ENCODE peak calls at places on chromosome 7, in four cellular contexts. S is A549, I is astrocyte, R is AG04450. D is an unnamed sample.

GRCh38 chr7:32093415-32094408 is 23.5 kb upstream of the PDE1C start:
- DNase-seq in S (peak), I (peak), R (peak), D (peak)

GRCh38 chr7:44755698-44756627 is 7.3 kb downstream of the ZMIZ2 start:
- DNase-seq in S (no peak), I (no peak), R (no peak), D (no peak)

GRCh38 chr7:99170065-99170729 is 26.3 kb upstream of the SMURF1 start:
- DNase-seq in S (no peak), I (no peak), R (no peak), D (no peak)

GRCh38 chr7:27175626-27176342 is 1.7 kb upstream of the HOXA10 start:
- DNase-seq in S (no peak), I (no peak), R (no peak), D (no peak)

GRCh38 chr7:33554046-33554445 is 351.3 kb upstream of the BMPER start:
- DNase-seq in S (no peak), I (peak), R (no peak), D (peak)

GRCh38 chr7:153522261-153522660 is 529.9 kb upstream of the DPP6 start:
- DNase-seq in S (no peak), I (no peak), R (no peak), D (no peak)

GRCh38 chr7:79923953-79924352 is 210.7 kb upstream of the GNAI1 start:
- DNase-seq in S (no peak), I (no peak), R (no peak), D (peak)

GRCh38 chr7:90931996-90932912 is 332.0 kb upstream of the FZD1 start:
- DNase-seq in S (no peak), I (no peak), R (no peak), D (no peak)

GRCh38 chr7:1853619-1854520 is 183.8 kb downstream of the ELFN1 start:
- DNase-seq in S (no peak), I (no peak), R (no peak), D (no peak)

GRCh38 chr7:42456267-42456666 is 219.3 kb upstream of the GLI3 start:
- DNase-seq in S (no peak), I (no peak), R (no peak), D (no peak)

GRCh38 chr7:17963281-17963680 is 23.0 kb upstream of the SNX13 start:
- DNase-seq in S (no peak), I (no peak), R (peak), D (peak)

GRCh38 chr7:99224263-99224947 is 16.5 kb upstream of the KPNA7 start:
- DNase-seq in S (peak), I (peak), R (no peak), D (peak)

GRCh38 chr7:45065031-45065995 is 23.5 kb downstream of the NACAD start:
- DNase-seq in S (no peak), I (no peak), R (no peak), D (no peak)

GRCh38 chr7:92042056-92042737 is 92.1 kb downstream of the CYP51A1 start:
- DNase-seq in S (peak), I (no peak), R (no peak), D (no peak)

GRCh38 chr7:1758417-1758858 is 88.4 kb downstream of the ELFN1 start:
- DNase-seq in S (peak), I (no peak), R (no peak), D (peak)

GRCh38 chr7:82266081-82266480 is 177.5 kb downstream of the CACNA2D1 start:
- DNase-seq in S (no peak), I (no peak), R (no peak), D (no peak)

GRCh38 chr7:43631559-43631958 is 48.7 kb downstream of the STK17A start:
- DNase-seq in S (no peak), I (no peak), R (no peak), D (no peak)

GRCh38 chr7:84629640-84630318 is 435.2 kb upstream of the SEMA3A start:
- DNase-seq in S (no peak), I (no peak), R (no peak), D (no peak)

GRCh38 chr7:30148951-30149459 is 14.2 kb downstream of the MTURN start:
- DNase-seq in S (no peak), I (no peak), R (no peak), D (no peak)

GRCh38 chr7:84823530-84823929 is 363.3 kb downstream of the SEMA3D start:
- DNase-seq in S (no peak), I (no peak), R (no peak), D (no peak)

GRCh38 chr7:6015917-6016652 is 7.0 kb downstream of the AIMP2 start:
- DNase-seq in S (no peak), I (peak), R (peak), D (peak)

GRCh38 chr7:50307368-50308012 is 3.0 kb downstream of the IKZF1 start:
- DNase-seq in S (no peak), I (no peak), R (no peak), D (no peak)

GRCh38 chr7:144818516-144818915 is 17.3 kb downstream of the TPK1 start:
- DNase-seq in S (no peak), I (no peak), R (no peak), D (peak)

GRCh38 chr7:83876593-83876992 is 227.7 kb upstream of the SEMA3E start:
- DNase-seq in S (no peak), I (peak), R (no peak), D (peak)

GRCh38 chr7:27976531-27976930 is 204.1 kb downstream of the JAZF1 start:
- DNase-seq in S (no peak), I (no peak), R (no peak), D (no peak)

GRCh38 chr7:119436882-119437281 is 836.1 kb upstream of the KCND2 start:
- DNase-seq in S (no peak), I (no peak), R (no peak), D (no peak)

GRCh38 chr7:22565315-22565811 is 65.4 kb upstream of the STEAP1B start:
- DNase-seq in S (no peak), I (peak), R (no peak), D (peak)

GRCh38 chr7:108430664-108431063 is 25.6 kb downstream of the NRCAM start:
- DNase-seq in S (no peak), I (no peak), R (no peak), D (no peak)

GRCh38 chr7:97971990-97972943 is 17.7 kb downstream of the OCM2 start:
- DNase-seq in S (peak), I (peak), R (peak), D (peak)

GRCh38 chr7:116495737-116496136 is 3.8 kb upstream of the CAV2 start:
- DNase-seq in S (peak), I (no peak), R (no peak), D (peak)

GRCh38 chr7:82327898-82328297 is 115.7 kb downstream of the CACNA2D1 start:
- DNase-seq in S (no peak), I (no peak), R (no peak), D (no peak)

GRCh38 chr7:123415625-123416024 is 118.8 kb downstream of the IQUB start:
- DNase-seq in S (no peak), I (no peak), R (no peak), D (no peak)

GRCh38 chr7:86926732-86927131 is 132.7 kb downstream of the ELAPOR2 start:
- DNase-seq in S (peak), I (peak), R (no peak), D (peak)

GRCh38 chr7:42980514-42980913 is 48.3 kb downstream of the MRPL32 start:
- DNase-seq in S (no peak), I (no peak), R (no peak), D (no peak)

GRCh38 chr7:95611224-95611623 is 14.9 kb upstream of the PDK4 start:
- DNase-seq in S (no peak), I (no peak), R (no peak), D (no peak)

GRCh38 chr7:95608344-95609173 is 12.2 kb upstream of the PDK4 start:
- DNase-seq in S (peak), I (peak), R (peak), D (peak)

GRCh38 chr7:95609277-95609971 is 13.1 kb upstream of the PDK4 start:
- DNase-seq in S (peak), I (peak), R (no peak), D (peak)

GRCh38 chr7:95605275-95605674 is 9.0 kb upstream of the PDK4 start:
- DNase-seq in S (no peak), I (no peak), R (no peak), D (no peak)

DNA sequence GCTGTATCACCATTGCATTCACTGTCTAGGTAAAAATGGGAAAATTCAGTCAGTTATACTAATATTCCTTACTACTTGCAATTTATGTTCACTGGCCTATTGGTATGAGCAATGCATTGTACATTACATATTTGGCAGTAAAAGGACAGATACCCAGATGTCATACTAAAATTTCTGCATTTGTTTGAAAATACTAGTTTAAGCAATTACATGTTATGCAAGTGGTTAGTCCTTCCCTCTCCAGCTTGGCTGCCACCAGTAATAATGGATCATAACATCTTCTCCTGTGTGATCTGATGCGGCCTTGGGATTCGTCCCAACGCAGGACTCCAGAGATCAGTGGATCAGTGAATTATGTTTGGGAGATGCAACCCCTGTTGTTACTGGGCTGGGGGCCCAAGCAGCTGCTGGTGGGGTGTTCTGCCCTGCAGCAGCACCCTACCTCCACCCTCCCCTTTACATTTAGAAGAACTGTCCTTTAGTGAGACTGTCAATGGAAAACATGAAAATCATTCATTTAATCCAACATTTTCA is 11.2 kb upstream of the PDK4 start:
- DNase-seq in S (no peak), I (no peak), R (no peak), D (no peak)
- H3K4me3 ChIP-seq in S (no peak), I (no peak), R (no peak), D (no peak)

GRCh38 chr7:140005754-140006503 is 56.8 kb downstream of the PARP12 start:
- DNase-seq in S (peak), I (no peak), R (no peak), D (peak)
- TF ChIP-seq CTCF in S (peak), I (peak), R (peak), D (peak)

GRCh38 chr7:46146454-46147255 is 225.6 kb upstream of the IGFBP3 start:
- DNase-seq in S (peak), I (peak), R (no peak), D (peak)
- H3K4me3 ChIP-seq in S (no peak), I (no peak), R (no peak), D (no peak)

DNA sequence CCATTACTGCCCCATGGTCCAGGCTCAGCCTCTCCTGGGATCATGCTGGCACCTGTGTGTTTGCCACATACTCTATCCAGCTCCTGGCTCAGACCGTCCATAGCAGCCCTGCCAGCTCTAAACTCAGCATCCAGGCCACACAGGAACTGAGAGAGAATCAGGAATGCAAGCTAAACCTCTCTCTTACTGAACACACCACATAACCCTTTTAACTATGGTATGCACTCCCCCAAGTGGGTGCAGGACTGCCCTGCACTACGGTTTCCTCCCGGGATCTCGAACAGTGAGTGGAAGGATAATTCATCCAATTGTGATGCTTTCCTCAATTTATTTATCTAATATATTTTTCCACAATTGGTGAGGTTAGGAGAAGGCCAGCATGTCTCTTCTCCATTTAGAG is 17.1 kb upstream of the ZNF800 start:
- DNase-seq in S (no peak), I (peak), R (no peak), D (peak)
- TF ChIP-seq CTCF in S (no peak), I (no peak), R (peak), D (peak)